ENCODE peak calls at places on chromosome 1, in five cellular contexts. Z, F, X, J and K are unnamed samples.

GRCh38 chr1:156502749-156503671 is 2.4 kb upstream of the MEF2D start:
- DNase-seq in F (peak; percentile 97), Z (peak; percentile 96), J (no peak), X (peak; percentile 96), K (peak; percentile 94)

GRCh38 chr1:15702722-15703550 is 18.8 kb downstream of the PLEKHM2 start:
- DNase-seq in J (no peak), X (peak; percentile 61), Z (no peak), F (peak; percentile 7), K (peak; percentile 44)

GRCh38 chr1:206430031-206430983 is 40.0 kb upstream of the IKBKE start:
- DNase-seq in J (no peak), F (peak; percentile 65), Z (no peak), X (no peak), K (no peak)

GRCh38 chr1:67629370-67630075 is 55.5 kb upstream of the GADD45A start:
- DNase-seq in J (no peak), X (no peak), Z (no peak), F (peak; percentile 70), K (no peak)

GRCh38 chr1:182309631-182310351 is 81.8 kb downstream of the GLUL start:
- DNase-seq in F (peak; percentile 9), X (no peak), Z (no peak), J (no peak), K (no peak)

GRCh38 chr1:200988693-200989092 is 34.8 kb downstream of the KIF21B start:
- DNase-seq in X (no peak), Z (no peak), J (no peak), F (no peak), K (no peak)

GRCh38 chr1:205018381-205018780 is 24.6 kb upstream of the CNTN2 start:
- DNase-seq in Z (no peak), F (no peak), X (no peak), J (no peak), K (no peak)

GRCh38 chr1:118154220-118154619 is 30.8 kb downstream of the SPAG17 start:
- DNase-seq in J (peak; percentile 36), X (no peak), Z (no peak), F (no peak), K (no peak)

GRCh38 chr1:13700521-13701273 is 709 bp downstream of the PRDM2 start:
- DNase-seq in X (peak; percentile 35), J (no peak), Z (peak; percentile 6), F (no peak), K (no peak)

GRCh38 chr1:198601936-198602889 is 36.6 kb upstream of the PTPRC start:
- DNase-seq in X (no peak), Z (no peak), F (no peak), J (no peak), K (no peak)

GRCh38 chr1:40622051-40622450 is 43.4 kb downstream of the RIMS3 start:
- DNase-seq in X (peak; percentile 4), F (no peak), J (no peak), Z (no peak), K (no peak)

GRCh38 chr1:20477355-20478071 is 8.5 kb downstream of the CAMK2N1 start:
- DNase-seq in J (no peak), Z (no peak), F (no peak), X (no peak), K (no peak)

GRCh38 chr1:69451196-69451595 is 116.5 kb upstream of the LRRC7 start:
- DNase-seq in J (no peak), F (no peak), X (peak; percentile 30), Z (no peak), K (no peak)

GRCh38 chr1:58660105-58660504 is 39.8 kb downstream of the MYSM1 start:
- DNase-seq in X (no peak), F (no peak), J (no peak), Z (no peak), K (no peak)